ENCODE peak calls at places on chromosomes 4 and X, in eight cellular contexts. One of them, this sample, is unnamed.

GRCh38 chr4:88744609-88745008 is 47.0 kb upstream of the NAP1L5 start:
- DNase-seq in tibial artery: no peak
- DNase-seq in EL: no peak
- DNase-seq in foreskin melanocyte: no peak
- DNase-seq in lung microvascular endothelial cell: no peak
- DNase-seq in GM03348: no peak
- DNase-seq in heart right ventricle: no peak
- DNase-seq in LHCN-M2: no peak
- DNase-seq in this sample: no peak

GRCh38 chrX:14497184-14497666 is 32.1 kb upstream of the GLRA2 start:
- DNase-seq in LHCN-M2: peak
- DNase-seq in GM03348: no peak
- DNase-seq in foreskin melanocyte: no peak
- DNase-seq in heart right ventricle: no peak
- DNase-seq in EL: peak
- DNase-seq in tibial artery: no peak
- DNase-seq in lung microvascular endothelial cell: no peak
- DNase-seq in this sample: no peak

GRCh38 chrX:67780694-67781109 is 236.9 kb downstream of the AR start:
- DNase-seq in LHCN-M2: peak
- DNase-seq in tibial artery: peak
- DNase-seq in foreskin melanocyte: peak
- DNase-seq in heart right ventricle: peak
- DNase-seq in EL: peak
- DNase-seq in GM03348: peak
- DNase-seq in lung microvascular endothelial cell: peak
- DNase-seq in this sample: peak

GRCh38 chr4:72394264-72394663 is 174.8 kb downstream of the ADAMTS3 start:
- DNase-seq in GM03348: no peak
- DNase-seq in foreskin melanocyte: peak
- DNase-seq in tibial artery: no peak
- DNase-seq in EL: no peak
- DNase-seq in lung microvascular endothelial cell: no peak
- DNase-seq in heart right ventricle: no peak
- DNase-seq in LHCN-M2: no peak
- DNase-seq in this sample: peak

GRCh38 chrX:107826286-107827136 is 845 bp downstream of the MID2 start:
- DNase-seq in EL: peak
- DNase-seq in GM03348: peak
- DNase-seq in tibial artery: peak
- DNase-seq in foreskin melanocyte: no peak
- DNase-seq in LHCN-M2: peak
- DNase-seq in lung microvascular endothelial cell: peak
- DNase-seq in heart right ventricle: peak
- DNase-seq in this sample: peak

GRCh38 chrX:15579778-15580747 is 20.7 kb downstream of the ACE2 start:
- DNase-seq in tibial artery: no peak
- DNase-seq in heart right ventricle: peak
- DNase-seq in foreskin melanocyte: no peak
- DNase-seq in lung microvascular endothelial cell: peak
- DNase-seq in EL: no peak
- DNase-seq in LHCN-M2: no peak
- DNase-seq in GM03348: no peak
- DNase-seq in this sample: peak

GRCh38 chrX:131741103-131741581 is 197.3 kb downstream of the OR13H1 start:
- DNase-seq in LHCN-M2: no peak
- DNase-seq in tibial artery: no peak
- DNase-seq in heart right ventricle: no peak
- DNase-seq in EL: no peak
- DNase-seq in lung microvascular endothelial cell: peak
- DNase-seq in GM03348: no peak
- DNase-seq in foreskin melanocyte: no peak
- DNase-seq in this sample: peak

GRCh38 chrX:10577863-10578262 is 42.5 kb downstream of the MID1 start:
- DNase-seq in tibial artery: no peak
- DNase-seq in lung microvascular endothelial cell: no peak
- DNase-seq in GM03348: no peak
- DNase-seq in LHCN-M2: no peak
- DNase-seq in heart right ventricle: no peak
- DNase-seq in foreskin melanocyte: no peak
- DNase-seq in EL: no peak
- DNase-seq in this sample: no peak

GRCh38 chrX:123570011-123570590 is 162.8 kb downstream of the THOC2 start:
- DNase-seq in EL: no peak
- DNase-seq in tibial artery: no peak
- DNase-seq in heart right ventricle: no peak
- DNase-seq in LHCN-M2: no peak
- DNase-seq in GM03348: no peak
- DNase-seq in foreskin melanocyte: no peak
- DNase-seq in lung microvascular endothelial cell: no peak
- DNase-seq in this sample: peak

GRCh38 chr4:163161536-163162205 is 5.0 kb downstream of the NAF1 start:
- DNase-seq in lung microvascular endothelial cell: no peak
- DNase-seq in LHCN-M2: peak
- DNase-seq in heart right ventricle: no peak
- DNase-seq in EL: peak
- DNase-seq in foreskin melanocyte: no peak
- DNase-seq in GM03348: peak
- DNase-seq in tibial artery: no peak
- DNase-seq in this sample: peak

GRCh38 chr4:150739591-150739990 is 157.6 kb downstream of the MAB21L2 start:
- DNase-seq in GM03348: no peak
- DNase-seq in tibial artery: no peak
- DNase-seq in LHCN-M2: no peak
- DNase-seq in foreskin melanocyte: no peak
- DNase-seq in heart right ventricle: no peak
- DNase-seq in lung microvascular endothelial cell: no peak
- DNase-seq in EL: no peak
- DNase-seq in this sample: no peak

GRCh38 chr4:54402880-54403503 is 173.9 kb downstream of the PDGFRA start:
- DNase-seq in foreskin melanocyte: no peak
- DNase-seq in EL: no peak
- DNase-seq in GM03348: no peak
- DNase-seq in tibial artery: no peak
- DNase-seq in lung microvascular endothelial cell: no peak
- DNase-seq in LHCN-M2: no peak
- DNase-seq in heart right ventricle: no peak
- DNase-seq in this sample: no peak

GRCh38 chr4:99437686-99438577 is 2.8 kb upstream of the ADH7 start:
- DNase-seq in heart right ventricle: no peak
- DNase-seq in LHCN-M2: no peak
- DNase-seq in EL: no peak
- DNase-seq in tibial artery: no peak
- DNase-seq in foreskin melanocyte: no peak
- DNase-seq in lung microvascular endothelial cell: no peak
- DNase-seq in GM03348: no peak
- DNase-seq in this sample: peak

GRCh38 chr4:165458451-165458850 is 79.6 kb downstream of the CPE start:
- DNase-seq in GM03348: no peak
- DNase-seq in foreskin melanocyte: no peak
- DNase-seq in EL: no peak
- DNase-seq in tibial artery: no peak
- DNase-seq in lung microvascular endothelial cell: no peak
- DNase-seq in LHCN-M2: no peak
- DNase-seq in heart right ventricle: no peak
- DNase-seq in this sample: no peak

GRCh38 chr4:36241771-36242170 is 2.5 kb downstream of the ARAP2 start:
- DNase-seq in tibial artery: no peak
- DNase-seq in GM03348: no peak
- DNase-seq in LHCN-M2: no peak
- DNase-seq in EL: no peak
- DNase-seq in heart right ventricle: no peak
- DNase-seq in lung microvascular endothelial cell: no peak
- DNase-seq in foreskin melanocyte: peak
- DNase-seq in this sample: no peak

GRCh38 chrX:49266536-49267445 is 2.3 kb upstream of the FOXP3 start:
- DNase-seq in heart right ventricle: no peak
- DNase-seq in lung microvascular endothelial cell: no peak
- DNase-seq in foreskin melanocyte: no peak
- DNase-seq in LHCN-M2: no peak
- DNase-seq in EL: no peak
- DNase-seq in tibial artery: no peak
- DNase-seq in GM03348: no peak
- DNase-seq in this sample: no peak

This sample was measured in mammary epithelial cell.